ENCODE peak calls at places on chromosomes 2 and 18, in eight cellular contexts. Z is cardiac muscle cell; L is GM23248; R is T-helper 9 cell; X is Right ventricle myocardium superior; Y is activated gamma-delta T cell; V is BE2C; D is activated T-helper 1 cell treated with anti-CD3 and anti-CD28 coated beads, Interleukin-12 subunit alpha, Interleukin-12 subunit beta, Interleukin-2, Interleukin-4 antibody, amounts not matched to agents 30 ng/mL and 10 ng/mL and 1 ng/mL, durations not matched to agents 14 hours and 24 hours and 36 hours. H is an unnamed sample.

GRCh38 chr2:84882775-84883550 is 2.1 kb upstream of the TRABD2A start:
- DNase-seq in Z (no peak), V (no peak), X (no peak), D (no peak), R (no peak), L (peak), Y (no peak), H (no peak)

GRCh38 chr2:135099802-135100483 is 47.9 kb downstream of the RAB3GAP1 start:
- DNase-seq in Z (no peak), D (no peak), R (no peak), V (peak), X (no peak), Y (no peak), L (no peak), H (no peak)

GRCh38 chr2:142603761-142604160 is 273.7 kb upstream of the KYNU start:
- DNase-seq in Y (no peak), V (no peak), Z (no peak), D (no peak), L (peak), X (no peak), R (no peak), H (no peak)

GRCh38 chr2:175180701-175181103 is 808 bp downstream of the ATP5MC3 start:
- DNase-seq in Z (peak), R (peak), X (peak), L (peak), D (peak), V (peak), Y (no peak), H (peak)

GRCh38 chr18:79367989-79368388 is 27.7 kb upstream of the NFATC1 start:
- DNase-seq in L (no peak), Y (no peak), Z (peak), R (no peak), X (no peak), V (peak), D (no peak), H (no peak)

GRCh38 chr2:237732070-237732469 is 66.5 kb upstream of the RBM44 start:
- DNase-seq in D (no peak), L (no peak), V (no peak), X (no peak), Y (no peak), Z (no peak), R (no peak), H (no peak)

GRCh38 chr2:11784747-11785610 is 38.5 kb downstream of the LPIN1 start:
- DNase-seq in X (no peak), Z (peak), Y (peak), V (peak), D (peak), L (peak), R (peak), H (peak)

GRCh38 chr2:58796239-58796638 is 555.1 kb upstream of the FANCL start:
- DNase-seq in V (no peak), X (no peak), D (no peak), Y (no peak), R (no peak), Z (no peak), L (no peak), H (no peak)

GRCh38 chr2:175010848-175011254 is 5.7 kb upstream of the CHN1 start:
- DNase-seq in X (no peak), L (no peak), R (no peak), Z (no peak), V (peak), D (no peak), Y (no peak), H (no peak)

GRCh38 chr2:46065152-46065551 is 232.1 kb upstream of the EPAS1 start:
- DNase-seq in Z (peak), D (no peak), L (peak), Y (no peak), R (no peak), V (no peak), X (no peak), H (no peak)

GRCh38 chr2:34815052-34815741 is 1216.1 kb upstream of the FAM98A start:
- DNase-seq in R (no peak), X (no peak), Y (no peak), D (no peak), Z (no peak), V (no peak), L (no peak), H (no peak)

GRCh38 chr2:68741805-68742306 is 7.2 kb downstream of the ARHGAP25 start:
- DNase-seq in D (no peak), V (no peak), L (no peak), R (no peak), X (no peak), Z (no peak), Y (no peak), H (peak)

GRCh38 chr2:10320933-10321332 is 18.2 kb downstream of the HPCAL1 start:
- DNase-seq in L (no peak), Z (no peak), D (no peak), R (no peak), V (no peak), Y (no peak), X (no peak), H (no peak)

GRCh38 chr18:34647251-34647650 is 62.8 kb upstream of the DTNA start:
- DNase-seq in Z (no peak), X (no peak), V (peak), R (no peak), D (no peak), L (no peak), Y (no peak), H (no peak)

GRCh38 chr2:173394575-173394974 is 39.9 kb downstream of the CDCA7 start:
- DNase-seq in V (no peak), R (no peak), Z (no peak), X (no peak), L (no peak), D (no peak), Y (no peak), H (no peak)

GRCh38 chr2:48482774-48483173 is 47.2 kb upstream of the STON1 start:
- DNase-seq in D (no peak), V (no peak), X (no peak), Y (no peak), R (no peak), L (no peak), Z (peak), H (no peak)

GRCh38 chr2:139721454-139721995 is 941.3 kb upstream of the NXPH2 start:
- DNase-seq in Y (no peak), X (no peak), R (no peak), D (no peak), Z (no peak), L (no peak), V (no peak), H (no peak)

GRCh38 chr2:73652348-73652747 is 10.1 kb upstream of the NAT8 start:
- DNase-seq in Z (no peak), Y (no peak), L (no peak), V (no peak), D (no peak), X (no peak), R (no peak), H (no peak)

GRCh38 chr2:168562971-168563370 is 106.9 kb downstream of the CERS6 start:
- DNase-seq in Y (no peak), V (no peak), D (no peak), L (no peak), X (no peak), Z (no peak), R (no peak), H (no peak)

GRCh38 chr2:66561645-66562336 is 126.9 kb downstream of the MEIS1 start:
- DNase-seq in Y (no peak), V (no peak), Z (peak), L (no peak), X (no peak), R (no peak), D (no peak), H (no peak)

GRCh38 chr2:220811115-220811514 is 761.0 kb downstream of the EPHA4 start:
- DNase-seq in L (peak), X (no peak), R (no peak), V (no peak), Y (no peak), Z (no peak), D (no peak), H (no peak)

GRCh38 chr2:206990335-206990734 is 51.0 kb downstream of the CPO start:
- DNase-seq in X (no peak), L (no peak), Y (no peak), V (no peak), D (no peak), R (no peak), Z (peak), H (no peak)

GRCh38 chr2:241502281-241502680 is 6.1 kb downstream of the STK25 start:
- DNase-seq in Z (no peak), Y (no peak), D (no peak), V (no peak), X (no peak), R (no peak), L (no peak), H (no peak)

GRCh38 chr2:174344716-174345472 is 10.1 kb downstream of the SP9 start:
- DNase-seq in L (peak), Y (no peak), D (no peak), Z (peak), X (no peak), R (no peak), V (no peak), H (no peak)

GRCh38 chr2:207879536-207879935 is 109.8 kb upstream of the FZD5 start:
- DNase-seq in R (no peak), X (no peak), Y (no peak), V (no peak), L (peak), Z (no peak), D (no peak), H (no peak)

GRCh38 chr2:110101280-110101844 is 14.3 kb downstream of the MALL start:
- DNase-seq in V (peak), X (peak), Z (peak), R (no peak), L (peak), Y (no peak), D (no peak), H (no peak)

GRCh38 chr2:279366-279765 is 8.5 kb downstream of the ALKAL2 start:
- DNase-seq in L (no peak), Z (no peak), X (no peak), Y (no peak), D (no peak), V (no peak), R (no peak), H (no peak)